ENCODE peak calls at places on chromosomes 2 and 18, in six cellular contexts. A, E, Z, G, J and L are unnamed samples.

GRCh38 chr18:48994044-48994651 is 43.4 kb upstream of the SMAD7 start:
- DNase-seq in Z (peak), A (no peak), G (no peak), E (no peak), J (no peak), L (no peak)

GRCh38 chr2:227033471-227034148 is 130.4 kb downstream of the COL4A4 start:
- DNase-seq in E (peak), Z (no peak), J (peak), G (no peak), A (peak), L (peak)

GRCh38 chr2:155377178-155377780 is 678.8 kb downstream of the KCNJ3 start:
- DNase-seq in J (no peak), G (no peak), E (no peak), A (no peak), Z (no peak), L (no peak)

GRCh38 chr18:72555101-72555500 is 11.0 kb upstream of the CBLN2 start:
- DNase-seq in Z (no peak), J (no peak), E (no peak), A (no peak), G (no peak), L (no peak)

GRCh38 chr18:27715751-27716150 is 461.2 kb downstream of the CDH2 start:
- DNase-seq in E (no peak), A (no peak), G (no peak), J (no peak), Z (no peak), L (no peak)

GRCh38 chr2:30721668-30722647 is 85.3 kb downstream of the CAPN13 start:
- DNase-seq in E (peak), A (no peak), J (no peak), G (no peak), Z (no peak), L (no peak)

GRCh38 chr2:102753563-102754159 is 8.2 kb upstream of the TMEM182 start:
- DNase-seq in A (no peak), G (no peak), Z (no peak), E (peak), J (peak), L (peak)

GRCh38 chr18:45408218-45408617 is 207.1 kb upstream of the SLC14A2 start:
- DNase-seq in J (no peak), G (no peak), Z (no peak), A (no peak), E (no peak), L (no peak)

GRCh38 chr2:233121856-233122255 is 61.7 kb downstream of the INPP5D start:
- DNase-seq in E (no peak), G (peak), Z (no peak), A (peak), J (no peak), L (no peak)

GRCh38 chr2:159106105-159106504 is 137.7 kb downstream of the TANC1 start:
- DNase-seq in A (no peak), J (no peak), E (no peak), Z (no peak), G (no peak), L (no peak)

GRCh38 chr2:236342951-236343350 is 78.7 kb upstream of the ASB18 start:
- DNase-seq in Z (no peak), J (no peak), G (no peak), E (no peak), A (no peak), L (no peak)

GRCh38 chr18:22726469-22726868 is 206.7 kb upstream of the RBBP8 start:
- DNase-seq in E (no peak), J (no peak), A (no peak), Z (no peak), G (no peak), L (no peak)

GRCh38 chr2:128612628-128613027 is 294.0 kb upstream of the HS6ST1 start:
- DNase-seq in A (peak), E (no peak), J (no peak), Z (no peak), G (peak), L (no peak)

GRCh38 chr2:63249146-63249545 is 198.5 kb downstream of the OTX1 start:
- DNase-seq in G (no peak), J (no peak), Z (no peak), E (no peak), A (no peak), L (no peak)

GRCh38 chr2:99980200-99980599 is 162.2 kb downstream of the AFF3 start:
- DNase-seq in G (no peak), A (no peak), E (no peak), Z (no peak), J (no peak), L (no peak)
- TF ChIP-seq EP300 in G (no peak), A (no peak), E (no peak), Z (no peak), J (no peak), L (no peak)

DNA sequence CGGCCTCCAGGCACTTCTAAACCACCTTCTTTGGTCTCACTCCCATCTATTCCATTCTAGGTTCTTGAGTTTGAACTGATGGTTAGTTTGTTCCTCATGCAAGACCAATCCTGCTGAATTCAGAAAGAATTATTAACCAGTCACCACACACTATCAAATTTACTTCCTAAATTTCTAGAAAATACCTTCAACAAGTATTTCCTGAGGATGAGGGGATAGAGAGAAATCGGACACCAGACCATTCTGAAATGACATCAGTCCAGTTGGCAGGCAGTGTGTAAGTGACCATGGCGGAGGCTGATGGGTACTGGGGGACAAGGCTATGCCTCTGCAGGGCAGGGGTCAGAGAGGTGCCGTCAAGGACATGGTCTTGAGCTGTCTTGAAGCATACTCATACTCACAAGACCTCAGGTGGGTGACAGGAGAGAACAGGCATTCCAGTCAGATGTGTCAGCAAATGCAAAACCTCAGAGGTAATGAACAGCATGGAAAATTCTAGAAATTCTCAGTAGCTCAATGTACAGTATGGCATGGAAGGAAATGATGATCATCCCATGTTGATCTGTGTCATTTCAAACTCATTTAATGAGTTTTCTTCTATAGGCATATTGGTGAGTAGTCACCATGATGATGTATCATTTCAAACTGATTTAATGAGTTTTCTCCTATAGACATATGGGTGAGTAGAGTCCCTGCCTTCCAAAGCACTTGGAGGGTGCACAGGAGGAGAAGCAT is 119.6 kb downstream of the DDX1 start:
- DNase-seq in E (no peak), A (no peak), G (no peak), Z (no peak), J (no peak), L (no peak)
- TF ChIP-seq EP300 in E (no peak), A (no peak), G (no peak), Z (no peak), J (no peak), L (no peak)

GRCh38 chr2:139369423-139370409 is 589.5 kb upstream of the NXPH2 start:
- DNase-seq in E (no peak), G (no peak), J (no peak), Z (no peak), A (no peak), L (no peak)

GRCh38 chr2:139365189-139365588 is 585.0 kb upstream of the NXPH2 start:
- DNase-seq in G (no peak), J (no peak), A (no peak), E (no peak), Z (no peak), L (no peak)

DNA sequence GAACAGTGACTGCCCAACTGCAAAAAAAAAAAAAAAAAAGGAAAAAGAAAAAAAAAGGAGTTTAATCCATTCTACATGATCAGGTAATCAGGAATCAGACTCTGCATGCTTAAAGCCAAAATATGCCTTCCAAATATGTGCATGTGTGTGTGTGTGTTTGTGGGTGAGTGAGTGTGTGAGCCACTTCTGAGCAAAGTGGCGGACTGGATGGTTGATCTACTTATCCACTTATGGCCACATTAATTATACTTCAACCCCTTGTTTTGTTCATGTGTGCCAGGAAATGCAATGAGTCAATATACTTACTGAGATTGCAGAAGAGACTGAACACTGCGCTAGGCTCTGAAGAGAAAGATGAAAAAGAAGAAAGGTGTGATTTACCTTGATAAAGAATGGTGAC is 586.5 kb upstream of the NXPH2 start:
- DNase-seq in Z (no peak), G (no peak), J (no peak), E (no peak), A (no peak), L (no peak)
- TF ChIP-seq EP300 in Z (no peak), G (no peak), J (no peak), E (no peak), A (no peak), L (no peak)

DNA sequence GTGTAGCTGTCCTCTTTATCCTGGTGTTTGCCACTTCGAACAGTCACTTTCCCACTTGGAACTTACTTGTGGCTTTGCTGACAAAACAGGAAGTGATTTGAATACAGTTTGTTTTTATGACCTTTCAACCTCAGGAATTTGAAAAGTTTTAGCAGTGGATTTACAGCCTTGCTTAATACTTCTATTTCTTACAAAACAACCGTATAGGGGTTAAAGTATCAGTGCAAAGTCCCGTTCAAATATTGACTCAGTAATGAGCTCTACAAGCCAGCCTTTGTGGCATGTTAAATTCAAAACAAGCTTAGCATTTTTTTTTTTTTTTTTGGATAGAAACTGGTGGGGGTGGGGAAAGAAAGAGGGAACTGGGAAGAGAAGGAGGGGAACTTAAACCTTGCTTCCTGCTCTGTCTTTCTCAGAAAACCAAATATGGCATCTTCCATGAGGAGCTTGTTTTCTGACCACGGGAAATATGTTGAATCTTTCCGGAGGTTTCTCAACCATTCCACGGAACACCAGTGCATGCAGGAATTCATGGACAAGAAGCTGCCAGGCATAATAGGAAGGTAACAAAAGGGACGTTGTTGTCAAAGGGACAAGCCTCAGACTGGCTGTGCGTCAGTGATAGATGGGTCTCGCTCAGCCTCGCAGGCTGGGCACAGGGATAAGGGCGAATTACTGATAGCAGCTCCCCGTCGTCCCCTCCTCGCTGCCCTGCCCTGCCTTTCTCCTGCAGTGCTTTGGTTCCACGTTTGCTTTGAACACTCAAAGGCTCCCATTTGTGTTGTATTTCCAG is at the start of gene HNMT:
- DNase-seq in G (peak), Z (peak), J (peak), E (peak), A (peak), L (peak)
- TF ChIP-seq EP300 in G (no peak), Z (no peak), J (peak), E (no peak), A (no peak), L (no peak)

GRCh38 chr2:106953236-106953635 is 67.3 kb upstream of the ST6GAL2 start:
- DNase-seq in Z (no peak), J (no peak), G (no peak), E (no peak), A (no peak), L (no peak)

GRCh38 chr2:106956416-106956815 is 70.4 kb upstream of the ST6GAL2 start:
- DNase-seq in Z (no peak), J (no peak), E (no peak), G (no peak), A (no peak), L (no peak)

GRCh38 chr2:106959975-106960632 is 74.1 kb upstream of the ST6GAL2 start:
- DNase-seq in Z (no peak), G (no peak), A (no peak), E (no peak), J (no peak), L (no peak)

GRCh38 chr2:106953779-106954178 is 67.8 kb upstream of the ST6GAL2 start:
- DNase-seq in G (no peak), J (no peak), Z (no peak), E (no peak), A (no peak), L (no peak)

DNA sequence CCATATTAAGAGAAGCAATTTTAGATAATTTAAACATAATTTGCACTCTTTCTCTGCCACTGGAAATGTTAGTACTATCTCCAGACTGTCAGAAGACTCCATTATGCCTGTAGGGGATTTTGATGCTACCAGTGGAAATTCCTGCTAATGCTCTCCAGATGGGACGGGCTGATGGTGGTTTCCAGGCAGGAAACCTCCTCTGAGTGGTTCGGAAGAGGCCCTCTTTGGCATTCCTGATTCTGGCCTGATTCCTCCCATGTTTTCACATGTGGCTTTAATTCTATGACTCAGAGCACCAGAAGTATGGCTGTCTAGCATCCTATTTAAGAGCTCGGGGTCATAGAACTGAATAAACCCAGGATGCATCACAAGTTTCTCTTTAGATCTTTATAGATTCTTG is 70.9 kb upstream of the ST6GAL2 start:
- DNase-seq in Z (no peak), J (no peak), A (no peak), E (no peak), G (no peak), L (no peak)
- TF ChIP-seq EP300 in Z (no peak), J (no peak), A (no peak), E (no peak), G (no peak), L (no peak)

DNA sequence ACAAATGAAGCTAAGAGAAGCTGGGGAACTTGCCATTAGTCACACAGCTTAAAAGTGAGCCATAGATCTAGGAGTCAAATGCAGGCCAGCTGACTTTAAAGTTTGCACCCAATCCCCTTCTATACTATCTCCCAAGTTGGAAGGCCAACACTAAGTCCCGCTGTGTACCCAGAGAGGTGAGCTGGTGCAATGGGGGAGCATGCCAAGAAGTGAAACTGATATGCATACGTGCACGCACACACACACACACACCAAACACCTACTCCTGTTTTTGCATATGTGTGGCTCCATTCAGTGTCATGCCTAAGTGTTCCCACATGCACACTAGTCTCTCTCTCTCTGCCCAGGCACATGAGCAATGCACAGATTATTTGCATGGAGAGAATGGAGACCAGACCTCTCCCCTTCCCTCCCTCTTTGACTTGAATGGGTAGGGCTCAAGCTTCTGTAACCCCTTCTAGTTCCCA is 5.4 kb downstream of the WNT10A start:
- DNase-seq in Z (no peak), E (no peak), A (no peak), G (no peak), J (no peak), L (no peak)
- TF ChIP-seq EP300 in Z (no peak), E (no peak), A (no peak), G (no peak), J (no peak), L (no peak)